ENCODE peak calls at places on chromosome 3, in six cellular contexts. One of them, this sample, is unnamed.
A peak's percentile ranks its signal among the peaks of the same experiment; 100 is the strongest.

GRCh38 chr3:32681811-32682210 is 3.2 kb upstream of the CNOT10 start:
- DNase-seq in transverse colon: no peak
- DNase-seq in RWPE2: no peak
- DNase-seq in prostate gland: no peak
- DNase-seq in left ventricle myocardium inferior: no peak
- DNase-seq in adrenal gland: no peak
- DNase-seq in this sample: no peak

GRCh38 chr3:134039161-134039862 is 9.6 kb upstream of the SLCO2A1 start:
- DNase-seq in transverse colon: peak; percentile 85
- DNase-seq in RWPE2: no peak
- DNase-seq in prostate gland: no peak
- DNase-seq in left ventricle myocardium inferior: no peak
- DNase-seq in adrenal gland: no peak
- DNase-seq in this sample: no peak

GRCh38 chr3:113531826-113532697 is at the start of gene SIDT1:
- DNase-seq in transverse colon: peak; percentile 77
- DNase-seq in RWPE2: no peak
- DNase-seq in prostate gland: peak; percentile 69
- DNase-seq in left ventricle myocardium inferior: no peak
- DNase-seq in adrenal gland: peak; percentile 28
- DNase-seq in this sample: peak; percentile 55

GRCh38 chr3:156704370-156705036 is 30.1 kb downstream of the TIPARP start:
- DNase-seq in transverse colon: no peak
- DNase-seq in RWPE2: no peak
- DNase-seq in prostate gland: no peak
- DNase-seq in left ventricle myocardium inferior: no peak
- DNase-seq in adrenal gland: no peak
- DNase-seq in this sample: no peak

GRCh38 chr3:127389415-127389814 is 101.6 kb upstream of the PRR20G start:
- DNase-seq in transverse colon: no peak
- DNase-seq in RWPE2: no peak
- DNase-seq in prostate gland: no peak
- DNase-seq in left ventricle myocardium inferior: peak; percentile 0
- DNase-seq in adrenal gland: no peak
- DNase-seq in this sample: no peak

GRCh38 chr3:29186131-29186599 is 94.7 kb upstream of the RBMS3 start:
- DNase-seq in transverse colon: no peak
- DNase-seq in RWPE2: no peak
- DNase-seq in prostate gland: no peak
- DNase-seq in left ventricle myocardium inferior: no peak
- DNase-seq in adrenal gland: no peak
- DNase-seq in this sample: no peak

GRCh38 chr3:112813723-112814171 is 32.9 kb downstream of the CD200R1L start:
- DNase-seq in transverse colon: no peak
- DNase-seq in RWPE2: no peak
- DNase-seq in prostate gland: no peak
- DNase-seq in left ventricle myocardium inferior: no peak
- DNase-seq in adrenal gland: no peak
- DNase-seq in this sample: no peak

GRCh38 chr3:126446301-126446700 is 29.4 kb downstream of the ZXDC start:
- DNase-seq in transverse colon: no peak
- DNase-seq in RWPE2: no peak
- DNase-seq in prostate gland: no peak
- DNase-seq in left ventricle myocardium inferior: no peak
- DNase-seq in adrenal gland: no peak
- DNase-seq in this sample: no peak

GRCh38 chr3:65714138-65714537 is 324.6 kb downstream of the MAGI1 start:
- DNase-seq in transverse colon: no peak
- DNase-seq in RWPE2: no peak
- DNase-seq in prostate gland: no peak
- DNase-seq in left ventricle myocardium inferior: peak; percentile 16
- DNase-seq in adrenal gland: peak; percentile 13
- DNase-seq in this sample: no peak

GRCh38 chr3:2180661-2181060 is 82.0 kb downstream of the CNTN4 start:
- DNase-seq in transverse colon: no peak
- DNase-seq in RWPE2: no peak
- DNase-seq in prostate gland: no peak
- DNase-seq in left ventricle myocardium inferior: no peak
- DNase-seq in adrenal gland: no peak
- DNase-seq in this sample: no peak

GRCh38 chr3:32451049-32451659 is 51.5 kb downstream of the CMTM6 start:
- DNase-seq in transverse colon: no peak
- DNase-seq in RWPE2: no peak
- DNase-seq in prostate gland: no peak
- DNase-seq in left ventricle myocardium inferior: no peak
- DNase-seq in adrenal gland: no peak
- DNase-seq in this sample: no peak

GRCh38 chr3:117589454-117589853 is 879.9 kb downstream of the TUSC7 start:
- DNase-seq in transverse colon: no peak
- DNase-seq in RWPE2: no peak
- DNase-seq in prostate gland: no peak
- DNase-seq in left ventricle myocardium inferior: no peak
- DNase-seq in adrenal gland: no peak
- DNase-seq in this sample: no peak

GRCh38 chr3:146382386-146382785 is 87.0 kb downstream of the PLSCR2 start:
- DNase-seq in transverse colon: peak; percentile 41
- DNase-seq in RWPE2: no peak
- DNase-seq in prostate gland: no peak
- DNase-seq in left ventricle myocardium inferior: no peak
- DNase-seq in adrenal gland: no peak
- DNase-seq in this sample: peak; percentile 6

GRCh38 chr3:144968951-144969350 is 997.3 kb downstream of the DIPK2A start:
- DNase-seq in transverse colon: no peak
- DNase-seq in RWPE2: no peak
- DNase-seq in prostate gland: no peak
- DNase-seq in left ventricle myocardium inferior: no peak
- DNase-seq in adrenal gland: no peak
- DNase-seq in this sample: no peak

GRCh38 chr3:194607592-194608386 is 25.4 kb downstream of the TMEM44 start:
- DNase-seq in transverse colon: no peak
- DNase-seq in RWPE2: no peak
- DNase-seq in prostate gland: no peak
- DNase-seq in left ventricle myocardium inferior: no peak
- DNase-seq in adrenal gland: no peak
- DNase-seq in this sample: no peak

GRCh38 chr3:45915080-45915479 is 28.2 kb upstream of the CXCR6 start:
- DNase-seq in transverse colon: no peak
- DNase-seq in RWPE2: no peak
- DNase-seq in prostate gland: no peak
- DNase-seq in left ventricle myocardium inferior: no peak
- DNase-seq in adrenal gland: no peak
- DNase-seq in this sample: no peak

GRCh38 chr3:69161587-69162196 is 39.3 kb upstream of the LMOD3 start:
- DNase-seq in transverse colon: no peak
- DNase-seq in RWPE2: no peak
- DNase-seq in prostate gland: peak; percentile 22
- DNase-seq in left ventricle myocardium inferior: no peak
- DNase-seq in adrenal gland: peak; percentile 30
- DNase-seq in this sample: peak; percentile 47

GRCh38 chr3:66408458-66408857 is 92.4 kb downstream of the LRIG1 start:
- DNase-seq in transverse colon: no peak
- DNase-seq in RWPE2: no peak
- DNase-seq in prostate gland: no peak
- DNase-seq in left ventricle myocardium inferior: no peak
- DNase-seq in adrenal gland: no peak
- DNase-seq in this sample: no peak

GRCh38 chr3:174010902-174011301 is 613.4 kb downstream of the NLGN1 start:
- DNase-seq in transverse colon: no peak
- DNase-seq in RWPE2: no peak
- DNase-seq in prostate gland: no peak
- DNase-seq in left ventricle myocardium inferior: no peak
- DNase-seq in adrenal gland: no peak
- DNase-seq in this sample: no peak

GRCh38 chr3:130543322-130543721 is 26.3 kb downstream of the COL6A6 start:
- DNase-seq in transverse colon: no peak
- DNase-seq in RWPE2: no peak
- DNase-seq in prostate gland: no peak
- DNase-seq in left ventricle myocardium inferior: no peak
- DNase-seq in adrenal gland: no peak
- DNase-seq in this sample: no peak

GRCh38 chr3:143199998-143200909 is 80.7 kb downstream of the CHST2 start:
- DNase-seq in transverse colon: no peak
- DNase-seq in RWPE2: no peak
- DNase-seq in prostate gland: no peak
- DNase-seq in left ventricle myocardium inferior: no peak
- DNase-seq in adrenal gland: no peak
- DNase-seq in this sample: no peak

GRCh38 chr3:127953092-127953491 is 38.1 kb downstream of the KBTBD12 start:
- DNase-seq in transverse colon: no peak
- DNase-seq in RWPE2: no peak
- DNase-seq in prostate gland: no peak
- DNase-seq in left ventricle myocardium inferior: no peak
- DNase-seq in adrenal gland: no peak
- DNase-seq in this sample: no peak

GRCh38 chr3:79297242-79297641 is 470.6 kb downstream of the ROBO1 start:
- DNase-seq in transverse colon: no peak
- DNase-seq in RWPE2: no peak
- DNase-seq in prostate gland: no peak
- DNase-seq in left ventricle myocardium inferior: no peak
- DNase-seq in adrenal gland: no peak
- DNase-seq in this sample: peak; percentile 77

GRCh38 chr3:10376353-10376752 is 55.4 kb upstream of the SEC13 start:
- DNase-seq in transverse colon: no peak
- DNase-seq in RWPE2: no peak
- DNase-seq in prostate gland: no peak
- DNase-seq in left ventricle myocardium inferior: no peak
- DNase-seq in adrenal gland: no peak
- DNase-seq in this sample: no peak

GRCh38 chr3:134027631-134028030 is 2.1 kb downstream of the SLCO2A1 start:
- DNase-seq in transverse colon: no peak
- DNase-seq in RWPE2: no peak
- DNase-seq in prostate gland: no peak
- DNase-seq in left ventricle myocardium inferior: no peak
- DNase-seq in adrenal gland: no peak
- DNase-seq in this sample: no peak

GRCh38 chr3:40268708-40269524 is 40.6 kb upstream of the EIF1B start:
- DNase-seq in transverse colon: no peak
- DNase-seq in RWPE2: no peak
- DNase-seq in prostate gland: no peak
- DNase-seq in left ventricle myocardium inferior: no peak
- DNase-seq in adrenal gland: no peak
- DNase-seq in this sample: no peak

GRCh38 chr3:149247929-149248691 is 26.5 kb upstream of the CP start:
- DNase-seq in transverse colon: no peak
- DNase-seq in RWPE2: no peak
- DNase-seq in prostate gland: no peak
- DNase-seq in left ventricle myocardium inferior: no peak
- DNase-seq in adrenal gland: no peak
- DNase-seq in this sample: no peak

GRCh38 chr3:187739561-187740445 is 5.5 kb downstream of the BCL6 start:
- DNase-seq in transverse colon: peak; percentile 83
- DNase-seq in RWPE2: peak; percentile 62
- DNase-seq in prostate gland: peak; percentile 89
- DNase-seq in left ventricle myocardium inferior: peak; percentile 80
- DNase-seq in adrenal gland: peak; percentile 91
- DNase-seq in this sample: no peak

GRCh38 chr3:182305881-182306665 is 487.2 kb upstream of the ATP11B start:
- DNase-seq in transverse colon: no peak
- DNase-seq in RWPE2: no peak
- DNase-seq in prostate gland: no peak
- DNase-seq in left ventricle myocardium inferior: no peak
- DNase-seq in adrenal gland: no peak
- DNase-seq in this sample: no peak

GRCh38 chr3:172559029-172559428 is 35.8 kb upstream of the TNFSF10 start:
- DNase-seq in transverse colon: no peak
- DNase-seq in RWPE2: no peak
- DNase-seq in prostate gland: no peak
- DNase-seq in left ventricle myocardium inferior: no peak
- DNase-seq in adrenal gland: no peak
- DNase-seq in this sample: no peak
- H3K4me1 ChIP-seq in transverse colon: peaks cover 10% of the 10 kb centered on the region
- H3K4me1 ChIP-seq in RWPE2: peaks cover 48% of the 10 kb centered on the region
- H3K4me1 ChIP-seq in prostate gland: no peaks in the 10 kb centered on the region
- H3K4me1 ChIP-seq in left ventricle myocardium inferior: peaks cover 32% of the 10 kb centered on the region
- H3K4me1 ChIP-seq in adrenal gland: peaks cover 37% of the 10 kb centered on the region
- H3K4me1 ChIP-seq in this sample: peaks cover 51% of the 10 kb centered on the region

GRCh38 chr3:42162462-42162861 is 71.3 kb downstream of the TRAK1 start:
- DNase-seq in transverse colon: no peak
- DNase-seq in RWPE2: no peak
- DNase-seq in prostate gland: no peak
- DNase-seq in left ventricle myocardium inferior: no peak
- DNase-seq in adrenal gland: no peak
- DNase-seq in this sample: no peak
- H3K4me1 ChIP-seq in transverse colon: peaks cover 14% of the 10 kb centered on the region
- H3K4me1 ChIP-seq in RWPE2: peaks cover 28% of the 10 kb centered on the region
- H3K4me1 ChIP-seq in prostate gland: peaks cover 4% of the 10 kb centered on the region
- H3K4me1 ChIP-seq in left ventricle myocardium inferior: peaks cover 88% of the 10 kb centered on the region
- H3K4me1 ChIP-seq in adrenal gland: peaks cover 4% of the 10 kb centered on the region
- H3K4me1 ChIP-seq in this sample: peaks cover 79% of the 10 kb centered on the region

GRCh38 chr3:159845737-159846136 is 142.9 kb upstream of the IL12A start:
- DNase-seq in transverse colon: no peak
- DNase-seq in RWPE2: no peak
- DNase-seq in prostate gland: no peak
- DNase-seq in left ventricle myocardium inferior: no peak
- DNase-seq in adrenal gland: no peak
- DNase-seq in this sample: no peak
- H3K4me1 ChIP-seq in transverse colon: no peaks in the 10 kb centered on the region
- H3K4me1 ChIP-seq in RWPE2: peaks cover 46% of the 10 kb centered on the region
- H3K4me1 ChIP-seq in prostate gland: no peaks in the 10 kb centered on the region
- H3K4me1 ChIP-seq in left ventricle myocardium inferior: peaks cover 89% of the 10 kb centered on the region
- H3K4me1 ChIP-seq in adrenal gland: no peaks in the 10 kb centered on the region
- H3K4me1 ChIP-seq in this sample: peaks cover 10% of the 10 kb centered on the region

GRCh38 chr3:184562146-184562861 is 719 bp downstream of the EPHB3 start:
- DNase-seq in transverse colon: no peak
- DNase-seq in RWPE2: no peak
- DNase-seq in prostate gland: no peak
- DNase-seq in left ventricle myocardium inferior: no peak
- DNase-seq in adrenal gland: no peak
- DNase-seq in this sample: no peak

GRCh38 chr3:184563941-184564684 is 2.5 kb downstream of the EPHB3 start:
- DNase-seq in transverse colon: no peak
- DNase-seq in RWPE2: no peak
- DNase-seq in prostate gland: no peak
- DNase-seq in left ventricle myocardium inferior: no peak
- DNase-seq in adrenal gland: no peak
- DNase-seq in this sample: no peak

GRCh38 chr3:184562875-184563568 is 1.4 kb downstream of the EPHB3 start:
- DNase-seq in transverse colon: no peak
- DNase-seq in RWPE2: no peak
- DNase-seq in prostate gland: peak; percentile 52
- DNase-seq in left ventricle myocardium inferior: no peak
- DNase-seq in adrenal gland: no peak
- DNase-seq in this sample: no peak

GRCh38 chr3:184564685-184565385 is 3.2 kb downstream of the EPHB3 start:
- DNase-seq in transverse colon: no peak
- DNase-seq in RWPE2: no peak
- DNase-seq in prostate gland: no peak
- DNase-seq in left ventricle myocardium inferior: no peak
- DNase-seq in adrenal gland: no peak
- DNase-seq in this sample: no peak

DNA sequence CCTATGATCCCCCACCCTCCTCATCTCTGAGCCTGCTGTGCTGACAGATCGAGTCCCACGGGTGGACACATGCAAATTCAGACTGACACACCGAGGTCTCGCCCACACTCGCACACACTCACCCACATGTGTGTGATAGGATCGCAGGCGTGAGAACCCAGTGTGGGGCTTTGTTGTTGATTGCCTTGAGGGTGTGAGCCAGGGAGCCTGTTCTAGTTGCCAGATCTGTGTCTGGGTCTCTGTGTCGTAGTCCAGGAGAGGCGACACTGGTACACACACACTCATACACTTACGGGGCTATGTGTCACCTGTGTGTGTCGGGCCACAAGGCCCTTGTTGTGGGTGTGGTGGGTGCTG is 2.0 kb downstream of the EPHB3 start:
- DNase-seq in transverse colon: no peak
- DNase-seq in RWPE2: no peak
- DNase-seq in prostate gland: no peak
- DNase-seq in left ventricle myocardium inferior: no peak
- DNase-seq in adrenal gland: no peak
- DNase-seq in this sample: no peak
- H3K4me1 ChIP-seq in transverse colon: peaks cover 28% of the 10 kb centered on the region
- H3K4me1 ChIP-seq in RWPE2: peaks cover 35% of the 10 kb centered on the region
- H3K4me1 ChIP-seq in prostate gland: peaks cover 40% of the 10 kb centered on the region
- H3K4me1 ChIP-seq in left ventricle myocardium inferior: peaks cover 32% of the 10 kb centered on the region
- H3K4me1 ChIP-seq in adrenal gland: peaks cover 8% of the 10 kb centered on the region
- H3K4me1 ChIP-seq in this sample: peaks cover 62% of the 10 kb centered on the region

This sample was measured in PC-9.